ENCODE peak calls at places on chromosome 16, in four cellular contexts. M is sciatic nerve; X is CD8-positive, alpha-beta T cell; W is pancreas. B is an unnamed sample.

GRCh38 chr16:54266363-54266955 is 20.1 kb downstream of the IRX3 start:
- ATAC-seq in W (no peak), X (no peak), M (peak; percentile 96), B (no peak)

GRCh38 chr16:25416002-25416401 is 158.4 kb upstream of the ZKSCAN2 start:
- ATAC-seq in W (no peak), X (no peak), M (no peak), B (no peak)

GRCh38 chr16:52466998-52467397 is 79.9 kb downstream of the TOX3 start:
- ATAC-seq in W (no peak), X (no peak), M (no peak), B (no peak)

GRCh38 chr16:23608194-23608593 is 12.1 kb upstream of the NDUFAB1 start:
- ATAC-seq in M (no peak), W (no peak), X (no peak), B (no peak)

GRCh38 chr16:89974860-89975259 is 26.3 kb downstream of the DEF8 start:
- ATAC-seq in W (no peak), M (no peak), X (no peak), B (no peak)

GRCh38 chr16:56625943-56626654 is 518 bp downstream of the MT1E start:
- ATAC-seq in W (peak; percentile 50), M (peak; percentile 89), X (peak; percentile 10), B (peak; percentile 49)

GRCh38 chr16:54402270-54402669 is 115.7 kb upstream of the IRX3 start:
- ATAC-seq in M (no peak), X (no peak), W (no peak), B (no peak)

GRCh38 chr16:25006504-25007055 is 8.6 kb downstream of the ARHGAP17 start:
- ATAC-seq in M (peak; percentile 74), W (peak; percentile 68), X (no peak), B (no peak)

GRCh38 chr16:50276801-50277560 is 10.6 kb downstream of the ADCY7 start:
- ATAC-seq in X (no peak), W (no peak), M (no peak), B (peak; percentile 74)

GRCh38 chr16:47699090-47699489 is 238.0 kb downstream of the PHKB start:
- ATAC-seq in X (no peak), M (no peak), W (no peak), B (no peak)

GRCh38 chr16:67967183-67967955 is 1.1 kb downstream of the SLC12A4 start:
- ATAC-seq in X (peak; percentile 27), W (no peak), M (no peak), B (peak; percentile 34)

GRCh38 chr16:14050297-14051027 is 20.7 kb upstream of the MRTFB start:
- ATAC-seq in W (peak; percentile 88), X (no peak), M (no peak), B (no peak)

GRCh38 chr16:47463771-47464624 is 2.9 kb downstream of the PHKB start:
- ATAC-seq in M (no peak), X (no peak), W (no peak), B (no peak)

GRCh38 chr16:89257281-89257731 is 39.8 kb downstream of the ZNF778 start:
- ATAC-seq in M (peak; percentile 21), X (peak; percentile 7), W (peak; percentile 49), B (peak; percentile 45)

GRCh38 chr16:22346463-22346862 is 28.0 kb downstream of the CDR2 start:
- ATAC-seq in W (peak; percentile 68), M (peak; percentile 45), X (no peak), B (no peak)

GRCh38 chr16:19907161-19907992 is 22.7 kb upstream of the GPRC5B start:
- ATAC-seq in W (peak; percentile 100), M (peak; percentile 84), X (peak; percentile 100), B (peak; percentile 89)

GRCh38 chr16:89973654-89974335 is 25.2 kb downstream of the DEF8 start:
- ATAC-seq in W (no peak), M (no peak), X (no peak), B (no peak)

GRCh38 chr16:16171332-16171919 is 51.9 kb downstream of the ABCC6 start:
- ATAC-seq in X (no peak), M (no peak), W (no peak), B (peak; percentile 54)

GRCh38 chr16:83356266-83356665 is 451.5 kb upstream of the HSBP1 start:
- ATAC-seq in M (no peak), W (peak; percentile 62), X (no peak), B (peak; percentile 76)

GRCh38 chr16:77721752-77722314 is 481 bp upstream of the NUDT7 start:
- ATAC-seq in W (peak; percentile 1), M (no peak), X (peak; percentile 9), B (peak; percentile 8)

GRCh38 chr16:50478021-50478772 is 70.0 kb upstream of the NKD1 start:
- ATAC-seq in W (no peak), M (no peak), X (no peak), B (no peak)

GRCh38 chr16:9091867-9092281 is 430 bp downstream of the HAPSTR1 start:
- ATAC-seq in M (no peak), W (peak; percentile 2), X (no peak), B (peak; percentile 28)

GRCh38 chr16:24396350-24397271 is 140.5 kb downstream of the CACNG3 start:
- ATAC-seq in W (no peak), X (no peak), M (no peak), B (no peak)

GRCh38 chr16:10765772-10766171 is 22.1 kb downstream of the NUBP1 start:
- ATAC-seq in M (no peak), W (no peak), X (peak; percentile 87), B (peak; percentile 52)

GRCh38 chr16:88881675-88882357 is 15.4 kb upstream of the PABPN1L start:
- ATAC-seq in M (no peak), W (no peak), X (no peak), B (no peak)

GRCh38 chr16:84004442-84004841 is 36.4 kb downstream of the NECAB2 start:
- ATAC-seq in W (no peak), M (no peak), X (no peak), B (no peak)

GRCh38 chr16:10579965-10580918 is at the start of gene EMP2:
- ATAC-seq in W (peak; percentile 94), X (no peak), M (peak; percentile 93), B (no peak)

GRCh38 chr16:26705346-26705745 is 361.4 kb upstream of the C16orf82 start:
- ATAC-seq in X (no peak), W (no peak), M (no peak), B (no peak)

GRCh38 chr16:54931041-54931756 is 534 bp downstream of the IRX5 start:
- ATAC-seq in X (no peak), W (no peak), M (no peak), B (no peak)

GRCh38 chr16:81861503-81861902 is 82.4 kb downstream of the PLCG2 start:
- ATAC-seq in W (no peak), X (no peak), M (no peak), B (no peak)

GRCh38 chr16:4957720-4958509 is at the start of gene SEC14L5:
- ATAC-seq in W (peak; percentile 88), X (peak; percentile 98), M (peak; percentile 97), B (peak; percentile 91)

GRCh38 chr16:84548971-84549844 is 44.7 kb upstream of the MEAK7 start:
- ATAC-seq in X (peak; percentile 54), W (no peak), M (peak; percentile 40), B (peak; percentile 60)

GRCh38 chr16:27499659-27500055 is 50.1 kb downstream of the GTF3C1 start:
- ATAC-seq in M (no peak), W (no peak), X (no peak), B (no peak)

GRCh38 chr16:76535-77272 is 1.3 kb upstream of the MPG start:
- ATAC-seq in X (no peak), M (peak; percentile 71), W (peak; percentile 40), B (no peak)

GRCh38 chr16:80997139-80997798 is 9.4 kb downstream of the CMC2 start:
- ATAC-seq in X (peak; percentile 48), W (peak; percentile 85), M (no peak), B (peak; percentile 69)

GRCh38 chr16:26765087-26765486 is 301.6 kb upstream of the C16orf82 start:
- ATAC-seq in X (no peak), W (no peak), M (no peak), B (no peak)